ENCODE peak calls at places on chromosomes 11 and 22, in six cellular contexts. D is cardiac fibroblast, I is epithelial cell of esophagus, V is GM12865, F is PC-9, X is neural progenitor cell. H is an unnamed sample.

GRCh38 chr11:77154381-77155081 is 26.5 kb downstream of the MYO7A start:
- DNase-seq in V (no peak), I (no peak), F (no peak), X (no peak), D (no peak), H (no peak)

GRCh38 chr11:128814856-128815705 is 52.0 kb downstream of the KCNJ1 start:
- DNase-seq in D (peak; percentile 88), I (peak; percentile 78), X (peak; percentile 94), V (no peak), F (no peak), H (no peak)

GRCh38 chr11:85118151-85118550 is 509.0 kb downstream of the DLG2 start:
- DNase-seq in I (no peak), F (no peak), X (peak; percentile 4), V (no peak), D (no peak), H (no peak)

GRCh38 chr11:77085652-77086051 is 17.0 kb upstream of the OMP start:
- DNase-seq in F (no peak), D (no peak), X (no peak), I (no peak), V (no peak), H (peak; percentile 41)

GRCh38 chr11:975824-976223 is 50.2 kb downstream of the AP2A2 start:
- DNase-seq in I (peak; percentile 36), F (no peak), V (no peak), D (peak; percentile 59), X (peak; percentile 78), H (no peak)

GRCh38 chr22:46574993-46575914 is 37.8 kb upstream of the CELSR1 start:
- DNase-seq in D (peak; percentile 43), X (peak; percentile 30), I (peak; percentile 33), V (no peak), F (peak; percentile 96), H (peak; percentile 51)

GRCh38 chr11:12539570-12539969 is 134.7 kb upstream of the TEAD1 start:
- DNase-seq in I (peak; percentile 93), D (peak; percentile 78), X (no peak), V (no peak), F (peak; percentile 53), H (no peak)

GRCh38 chr11:108048269-108048668 is 39.6 kb downstream of the CUL5 start:
- DNase-seq in D (no peak), F (no peak), X (no peak), V (no peak), I (no peak), H (no peak)

GRCh38 chr11:128772814-128773213 is 78.9 kb downstream of the FLI1 start:
- DNase-seq in X (no peak), V (peak; percentile 17), D (no peak), F (no peak), I (no peak), H (no peak)

GRCh38 chr11:86639172-86639571 is 33.2 kb downstream of the ME3 start:
- DNase-seq in V (no peak), F (peak; percentile 49), X (no peak), D (no peak), I (no peak), H (no peak)

GRCh38 chr22:49628351-49629023 is 199.2 kb downstream of the BRD1 start:
- DNase-seq in X (peak; percentile 95), I (no peak), V (no peak), F (no peak), D (no peak), H (no peak)

DNA sequence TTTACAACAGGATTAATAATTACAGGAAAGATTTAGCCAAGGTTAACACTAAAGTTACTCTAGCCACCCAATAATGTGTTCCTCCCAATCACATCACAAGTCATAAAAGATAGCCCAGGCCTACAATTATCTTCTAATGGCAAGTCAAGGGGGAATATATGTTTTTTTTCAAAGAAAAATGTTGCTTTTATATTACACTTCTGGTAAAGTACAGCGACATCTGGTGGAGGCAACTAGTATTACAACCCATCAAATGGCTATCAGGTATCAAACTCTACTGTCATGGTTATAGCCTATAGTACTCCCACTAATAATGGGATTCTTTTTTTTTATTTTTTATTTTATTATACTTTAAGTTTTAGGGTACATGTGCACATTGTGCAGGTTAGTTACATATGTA is 71.8 kb downstream of the XRRA1 start:
- DNase-seq in V (peak; percentile 21), X (no peak), I (no peak), D (peak; percentile 10), F (peak; percentile 42), H (no peak)
- TF ChIP-seq CTCF in V (peak; percentile 43), X (peak; percentile 53), I (peak; percentile 52), D (peak; percentile 64), F (peak; percentile 83), H (peak; percentile 76)

GRCh38 chr11:106017088-106017487 is 5.0 kb downstream of the MSANTD4 start:
- DNase-seq in I (no peak), X (no peak), V (no peak), D (no peak), F (no peak), H (no peak)

GRCh38 chr11:106021181-106021966 is 666 bp downstream of the MSANTD4 start:
- DNase-seq in F (no peak), I (peak; percentile 60), V (no peak), X (no peak), D (peak; percentile 54), H (no peak)

GRCh38 chr11:106022795-106023275 is 795 bp upstream of the MSANTD4 start:
- DNase-seq in F (no peak), D (no peak), I (no peak), X (no peak), V (no peak), H (no peak)

DNA sequence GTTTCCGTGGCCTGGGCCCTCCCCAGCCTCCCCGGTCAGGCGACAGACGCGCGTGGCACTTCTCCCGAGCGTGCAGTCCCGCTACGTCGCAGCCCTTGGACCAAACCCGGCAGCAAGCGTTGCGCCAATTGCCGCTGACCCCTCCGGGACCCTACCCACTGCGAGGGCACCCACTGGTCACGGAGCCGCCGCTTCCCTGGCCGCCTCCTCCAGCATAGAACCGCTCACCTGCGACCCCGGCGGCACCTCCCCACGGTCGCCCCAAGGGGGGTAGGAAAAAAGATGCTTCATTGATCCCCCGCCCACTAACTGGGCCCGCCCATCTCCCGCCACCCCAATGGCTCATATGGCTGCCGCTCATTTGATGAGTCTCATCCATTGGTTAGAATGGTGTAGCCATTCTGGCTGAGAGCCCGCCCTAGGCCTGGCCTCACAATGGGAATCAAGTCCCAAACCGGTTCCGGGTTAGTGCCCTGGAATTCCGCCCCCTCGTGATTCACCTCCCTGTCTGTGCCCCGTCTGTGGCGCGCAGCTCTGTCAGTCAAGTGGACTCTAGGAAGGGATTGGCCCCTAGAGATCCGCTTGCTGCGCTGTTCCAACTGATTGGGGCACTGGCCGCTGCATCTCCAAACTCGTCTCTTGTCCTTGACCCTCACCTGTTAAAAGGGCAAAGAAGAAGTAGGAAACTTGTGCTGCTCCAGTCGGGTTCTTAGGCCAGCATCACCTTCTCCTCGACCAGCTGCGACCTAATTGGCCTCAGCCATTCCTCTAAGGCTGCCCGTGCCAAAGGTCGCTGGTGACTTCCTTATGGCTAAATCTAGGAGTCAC is at the start of gene MSANTD4:
- DNase-seq in V (peak; percentile 99), I (peak; percentile 100), F (peak; percentile 100), D (peak; percentile 100), X (peak; percentile 99), H (peak; percentile 99)
- TF ChIP-seq CTCF in V (no peak), I (no peak), F (no peak), D (no peak), X (no peak), H (no peak)

GRCh38 chr11:99911116-99911515 is 776.0 kb upstream of the ARHGAP42 start:
- DNase-seq in X (peak; percentile 17), V (no peak), I (no peak), F (no peak), D (no peak), H (no peak)
- TF ChIP-seq CTCF in X (peak; percentile 49), V (no peak), I (no peak), F (peak; percentile 19), D (no peak), H (no peak)

DNA sequence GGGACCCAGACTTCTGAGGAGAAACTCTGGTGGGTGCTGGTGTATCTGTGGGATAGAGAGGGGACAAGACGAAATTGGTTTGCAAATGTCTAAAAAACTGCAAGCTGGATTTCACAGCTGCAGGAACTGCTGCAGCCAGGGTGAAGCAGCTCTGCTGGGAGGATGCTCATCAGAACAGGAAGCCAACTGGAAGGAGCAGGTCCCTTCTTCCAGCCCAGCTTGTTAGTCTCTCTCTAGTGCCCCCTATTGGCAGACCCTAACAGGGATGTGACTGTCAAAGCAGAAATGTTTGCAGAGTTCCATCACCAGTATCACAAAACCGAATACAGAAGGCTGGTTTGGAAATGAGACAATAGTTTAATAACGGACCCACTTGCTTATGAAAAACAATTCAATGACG is 74.8 kb upstream of the SLC22A12 start:
- DNase-seq in D (no peak), F (no peak), X (no peak), V (peak; percentile 12), I (no peak), H (no peak)
- TF ChIP-seq CTCF in D (peak; percentile 8), F (no peak), X (peak; percentile 23), V (peak; percentile 24), I (no peak), H (peak; percentile 37)

H was measured in chondrocyte.